ENCODE peak calls at places on chromosomes 12 and 14, in six cellular contexts. V is Calu3; J is renal cortical epithelial cell; R is stimulated activated CD8-positive, alpha-beta memory T cell treated with anti-CD3 and anti-CD28 coated beads, Interleukin-4, amount 100 ng/mL, for 4 hours; A is AG10803; Y is ELF-1. O is an unnamed sample.

GRCh38 chr14:102215071-102215470 is 75.4 kb downstream of the WDR20 start:
- DNase-seq in V (no peak), A (peak), Y (no peak), R (no peak), J (peak), O (peak)

GRCh38 chr12:109735051-109735521 is 21.5 kb downstream of the FAM222A start:
- DNase-seq in V (no peak), Y (no peak), J (no peak), A (no peak), R (no peak), O (no peak)

GRCh38 chr12:66688836-66689439 is 10.1 kb upstream of the GRIP1 start:
- DNase-seq in Y (peak), J (peak), V (peak), A (peak), R (no peak), O (peak)

GRCh38 chr12:12736759-12737676 is 19.9 kb downstream of the CDKN1B start:
- DNase-seq in V (no peak), R (no peak), A (peak), J (peak), Y (no peak), O (peak)

GRCh38 chr12:96132819-96133218 is 61.4 kb upstream of the ELK3 start:
- DNase-seq in R (no peak), Y (no peak), A (no peak), V (peak), J (no peak), O (no peak)

GRCh38 chr12:80709811-80710726 is 2.6 kb downstream of the MYF6 start:
- DNase-seq in R (no peak), J (peak), Y (peak), A (no peak), V (no peak), O (no peak)

GRCh38 chr12:58241099-58241498 is 299.7 kb downstream of the ATP23 start:
- DNase-seq in J (no peak), Y (no peak), A (no peak), R (no peak), V (no peak), O (no peak)

GRCh38 chr12:52074656-52075408 is 4.7 kb upstream of the SMIM41 start:
- DNase-seq in J (no peak), Y (no peak), R (no peak), A (no peak), V (no peak), O (peak)

O was measured in thyroid gland.